ENCODE peak calls at places on chromosomes 4 and X, in eight cellular contexts. One of them, this sample, is unnamed.

GRCh38 chr4:20086067-20086466 is 165.6 kb upstream of the SLIT2 start:
- DNase-seq in transverse colon: no peak
- DNase-seq in stomach: no peak
- DNase-seq in tibial nerve: no peak
- DNase-seq in esophagus muscularis mucosa: no peak
- DNase-seq in K562: no peak
- DNase-seq in ovary: no peak
- DNase-seq in A549: no peak
- DNase-seq in this sample: no peak

GRCh38 chr4:146370841-146371240 is 150.9 kb downstream of the SLC10A7 start:
- DNase-seq in transverse colon: no peak
- DNase-seq in stomach: no peak
- DNase-seq in K562: no peak
- DNase-seq in tibial nerve: no peak
- DNase-seq in esophagus muscularis mucosa: no peak
- DNase-seq in ovary: no peak
- DNase-seq in A549: no peak
- DNase-seq in this sample: no peak

GRCh38 chrX:38060331-38060878 is 54.1 kb downstream of the SYTL5 start:
- DNase-seq in A549: no peak
- DNase-seq in stomach: no peak
- DNase-seq in K562: no peak
- DNase-seq in tibial nerve: no peak
- DNase-seq in ovary: no peak
- DNase-seq in transverse colon: no peak
- DNase-seq in esophagus muscularis mucosa: no peak
- DNase-seq in this sample: no peak

GRCh38 chr4:23333556-23333945 is 556.3 kb downstream of the PPARGC1A start:
- DNase-seq in transverse colon: no peak
- DNase-seq in A549: no peak
- DNase-seq in K562: no peak
- DNase-seq in tibial nerve: no peak
- DNase-seq in esophagus muscularis mucosa: no peak
- DNase-seq in ovary: no peak
- DNase-seq in stomach: no peak
- DNase-seq in this sample: no peak

GRCh38 chrX:79259073-79259689 is 108.0 kb downstream of the ITM2A start:
- DNase-seq in tibial nerve: no peak
- DNase-seq in esophagus muscularis mucosa: no peak
- DNase-seq in ovary: no peak
- DNase-seq in transverse colon: no peak
- DNase-seq in A549: no peak
- DNase-seq in stomach: no peak
- DNase-seq in K562: no peak
- DNase-seq in this sample: no peak

GRCh38 chr4:114272226-114272625 is 292.8 kb upstream of the ARSJ start:
- DNase-seq in tibial nerve: no peak
- DNase-seq in transverse colon: no peak
- DNase-seq in A549: peak
- DNase-seq in ovary: no peak
- DNase-seq in esophagus muscularis mucosa: no peak
- DNase-seq in K562: no peak
- DNase-seq in stomach: no peak
- DNase-seq in this sample: no peak

GRCh38 chrX:40154853-40155616 is 57.3 kb upstream of the BCOR start:
- DNase-seq in tibial nerve: no peak
- DNase-seq in esophagus muscularis mucosa: peak
- DNase-seq in K562: peak
- DNase-seq in ovary: peak
- DNase-seq in stomach: peak
- DNase-seq in A549: peak
- DNase-seq in transverse colon: peak
- DNase-seq in this sample: peak

GRCh38 chr4:111537861-111538260 is 607.4 kb upstream of the FAM241A start:
- DNase-seq in esophagus muscularis mucosa: no peak
- DNase-seq in stomach: no peak
- DNase-seq in ovary: no peak
- DNase-seq in tibial nerve: no peak
- DNase-seq in transverse colon: no peak
- DNase-seq in K562: no peak
- DNase-seq in A549: no peak
- DNase-seq in this sample: no peak

GRCh38 chr4:55359397-55359916 is 13.4 kb downstream of the SRD5A3 start:
- DNase-seq in K562: no peak
- DNase-seq in ovary: no peak
- DNase-seq in esophagus muscularis mucosa: no peak
- DNase-seq in A549: no peak
- DNase-seq in stomach: no peak
- DNase-seq in tibial nerve: no peak
- DNase-seq in transverse colon: no peak
- DNase-seq in this sample: no peak

GRCh38 chr4:68347845-68348244 is 2.0 kb downstream of the YTHDC1 start:
- DNase-seq in ovary: no peak
- DNase-seq in stomach: no peak
- DNase-seq in esophagus muscularis mucosa: no peak
- DNase-seq in A549: no peak
- DNase-seq in tibial nerve: no peak
- DNase-seq in K562: no peak
- DNase-seq in transverse colon: no peak
- DNase-seq in this sample: no peak

GRCh38 chrX:108439434-108439883 is at the start of gene COL4A5:
- DNase-seq in esophagus muscularis mucosa: peak
- DNase-seq in transverse colon: peak
- DNase-seq in ovary: peak
- DNase-seq in tibial nerve: no peak
- DNase-seq in A549: peak
- DNase-seq in K562: peak
- DNase-seq in stomach: peak
- DNase-seq in this sample: no peak

GRCh38 chrX:103554687-103555417 is 30.5 kb upstream of the TCEAL4 start:
- DNase-seq in ovary: no peak
- DNase-seq in stomach: peak
- DNase-seq in transverse colon: peak
- DNase-seq in esophagus muscularis mucosa: no peak
- DNase-seq in tibial nerve: no peak
- DNase-seq in K562: peak
- DNase-seq in A549: no peak
- DNase-seq in this sample: peak

GRCh38 chrX:104342065-104342464 is 87.3 kb upstream of the ESX1 start:
- DNase-seq in K562: no peak
- DNase-seq in tibial nerve: no peak
- DNase-seq in A549: no peak
- DNase-seq in stomach: no peak
- DNase-seq in ovary: no peak
- DNase-seq in transverse colon: no peak
- DNase-seq in esophagus muscularis mucosa: no peak
- DNase-seq in this sample: no peak

DNA sequence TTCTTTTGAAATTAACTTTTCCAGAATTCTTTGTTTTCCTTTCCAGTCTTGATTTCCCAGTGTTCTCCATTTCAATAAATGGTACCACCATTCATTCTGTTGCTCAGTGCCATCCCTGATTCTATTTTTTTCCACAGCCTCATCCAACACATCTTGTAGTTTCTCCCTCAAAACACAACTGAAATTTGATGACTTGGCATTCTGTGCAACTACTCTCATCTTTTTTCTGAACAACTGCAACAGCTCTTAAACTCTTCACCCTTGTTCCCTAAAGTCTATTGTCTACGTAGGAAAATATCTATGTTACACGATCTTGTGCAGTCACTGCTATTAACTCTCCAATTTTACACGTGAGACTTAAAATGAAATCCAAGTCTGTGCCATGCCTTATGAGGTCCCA is 40.5 kb downstream of the MAP9 start:
- DNase-seq in tibial nerve: no peak
- DNase-seq in K562: no peak
- DNase-seq in esophagus muscularis mucosa: no peak
- DNase-seq in stomach: no peak
- DNase-seq in ovary: no peak
- DNase-seq in A549: no peak
- DNase-seq in transverse colon: no peak
- DNase-seq in this sample: no peak
- TF ChIP-seq EP300 in tibial nerve: no peak
- TF ChIP-seq EP300 in K562: no peak
- TF ChIP-seq EP300 in esophagus muscularis mucosa: no peak
- TF ChIP-seq EP300 in stomach: no peak
- TF ChIP-seq EP300 in ovary: no peak
- TF ChIP-seq EP300 in A549: no peak
- TF ChIP-seq EP300 in transverse colon: no peak
- TF ChIP-seq EP300 in this sample: no peak

DNA sequence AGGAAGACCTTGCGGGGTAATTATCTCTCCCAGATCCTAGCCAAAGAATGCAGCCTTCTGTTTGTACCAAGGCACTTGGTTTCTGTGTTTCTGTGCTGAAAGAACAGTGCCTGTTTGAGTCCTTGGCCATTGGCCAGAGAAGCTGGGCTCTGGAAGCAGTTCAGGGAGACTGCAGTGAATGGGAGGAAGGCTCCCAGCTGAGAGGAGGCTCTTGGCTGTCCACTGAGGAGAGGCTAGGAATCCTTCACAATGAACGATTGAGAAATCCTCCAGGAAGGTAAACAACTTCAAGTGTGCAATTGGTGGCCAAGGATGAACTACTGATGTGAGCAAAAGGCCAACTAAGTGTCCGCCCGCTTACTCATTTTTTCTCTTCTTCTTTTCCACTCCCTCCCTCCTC is 61.3 kb downstream of the HS3ST1 start:
- DNase-seq in ovary: peak
- DNase-seq in tibial nerve: peak
- DNase-seq in transverse colon: peak
- DNase-seq in K562: no peak
- DNase-seq in esophagus muscularis mucosa: peak
- DNase-seq in A549: no peak
- DNase-seq in stomach: peak
- DNase-seq in this sample: peak
- TF ChIP-seq EP300 in ovary: no peak
- TF ChIP-seq EP300 in tibial nerve: peak
- TF ChIP-seq EP300 in transverse colon: no peak
- TF ChIP-seq EP300 in K562: no peak
- TF ChIP-seq EP300 in esophagus muscularis mucosa: no peak
- TF ChIP-seq EP300 in A549: no peak
- TF ChIP-seq EP300 in stomach: no peak
- TF ChIP-seq EP300 in this sample: no peak

GRCh38 chr4:82431026-82431745 is 796 bp downstream of the ENOPH1 start:
- DNase-seq in transverse colon: peak
- DNase-seq in esophagus muscularis mucosa: no peak
- DNase-seq in K562: peak
- DNase-seq in stomach: peak
- DNase-seq in tibial nerve: no peak
- DNase-seq in ovary: no peak
- DNase-seq in A549: no peak
- DNase-seq in this sample: peak
- TF ChIP-seq EP300 in transverse colon: no peak
- TF ChIP-seq EP300 in esophagus muscularis mucosa: no peak
- TF ChIP-seq EP300 in K562: no peak
- TF ChIP-seq EP300 in stomach: no peak
- TF ChIP-seq EP300 in tibial nerve: no peak
- TF ChIP-seq EP300 in ovary: no peak
- TF ChIP-seq EP300 in A549: no peak
- TF ChIP-seq EP300 in this sample: no peak

GRCh38 chr4:76963136-76963477 is 13.6 kb downstream of the SEPTIN11 start:
- DNase-seq in transverse colon: no peak
- DNase-seq in A549: no peak
- DNase-seq in stomach: no peak
- DNase-seq in K562: no peak
- DNase-seq in esophagus muscularis mucosa: no peak
- DNase-seq in ovary: no peak
- DNase-seq in tibial nerve: no peak
- DNase-seq in this sample: no peak

GRCh38 chr4:76958891-76959290 is 9.3 kb downstream of the SEPTIN11 start:
- DNase-seq in stomach: no peak
- DNase-seq in tibial nerve: no peak
- DNase-seq in ovary: no peak
- DNase-seq in esophagus muscularis mucosa: no peak
- DNase-seq in K562: no peak
- DNase-seq in A549: no peak
- DNase-seq in transverse colon: no peak
- DNase-seq in this sample: no peak

GRCh38 chr4:76962406-76963135 is 13.0 kb downstream of the SEPTIN11 start:
- DNase-seq in transverse colon: no peak
- DNase-seq in K562: no peak
- DNase-seq in esophagus muscularis mucosa: no peak
- DNase-seq in ovary: no peak
- DNase-seq in A549: no peak
- DNase-seq in stomach: no peak
- DNase-seq in tibial nerve: no peak
- DNase-seq in this sample: no peak

GRCh38 chr4:76956961-76957738 is 7.6 kb downstream of the SEPTIN11 start:
- DNase-seq in stomach: no peak
- DNase-seq in K562: no peak
- DNase-seq in transverse colon: peak
- DNase-seq in A549: no peak
- DNase-seq in tibial nerve: no peak
- DNase-seq in esophagus muscularis mucosa: no peak
- DNase-seq in ovary: no peak
- DNase-seq in this sample: no peak

GRCh38 chr4:76960014-76960413 is 10.5 kb downstream of the SEPTIN11 start:
- DNase-seq in stomach: no peak
- DNase-seq in tibial nerve: no peak
- DNase-seq in ovary: no peak
- DNase-seq in K562: no peak
- DNase-seq in A549: no peak
- DNase-seq in transverse colon: no peak
- DNase-seq in esophagus muscularis mucosa: no peak
- DNase-seq in this sample: no peak
- TF ChIP-seq EP300 in stomach: no peak
- TF ChIP-seq EP300 in tibial nerve: no peak
- TF ChIP-seq EP300 in ovary: no peak
- TF ChIP-seq EP300 in K562: no peak
- TF ChIP-seq EP300 in A549: no peak
- TF ChIP-seq EP300 in transverse colon: no peak
- TF ChIP-seq EP300 in esophagus muscularis mucosa: no peak
- TF ChIP-seq EP300 in this sample: no peak

GRCh38 chrX:118745570-118745969 is 18.2 kb downstream of the IL13RA1 start:
- DNase-seq in transverse colon: no peak
- DNase-seq in stomach: no peak
- DNase-seq in tibial nerve: no peak
- DNase-seq in K562: no peak
- DNase-seq in esophagus muscularis mucosa: no peak
- DNase-seq in A549: no peak
- DNase-seq in ovary: no peak
- DNase-seq in this sample: no peak
- TF ChIP-seq EP300 in transverse colon: no peak
- TF ChIP-seq EP300 in stomach: no peak
- TF ChIP-seq EP300 in tibial nerve: no peak
- TF ChIP-seq EP300 in K562: no peak
- TF ChIP-seq EP300 in esophagus muscularis mucosa: no peak
- TF ChIP-seq EP300 in A549: no peak
- TF ChIP-seq EP300 in ovary: no peak
- TF ChIP-seq EP300 in this sample: no peak

GRCh38 chr4:8732092-8732491 is 139.5 kb downstream of the CPZ start:
- DNase-seq in esophagus muscularis mucosa: peak
- DNase-seq in A549: no peak
- DNase-seq in tibial nerve: no peak
- DNase-seq in transverse colon: peak
- DNase-seq in ovary: no peak
- DNase-seq in stomach: peak
- DNase-seq in K562: no peak
- DNase-seq in this sample: no peak
- TF ChIP-seq EP300 in esophagus muscularis mucosa: no peak
- TF ChIP-seq EP300 in A549: no peak
- TF ChIP-seq EP300 in tibial nerve: no peak
- TF ChIP-seq EP300 in transverse colon: no peak
- TF ChIP-seq EP300 in ovary: no peak
- TF ChIP-seq EP300 in stomach: no peak
- TF ChIP-seq EP300 in K562: no peak
- TF ChIP-seq EP300 in this sample: no peak